ENCODE peak calls at places on chromosomes 13 and 19, in seven cellular contexts. T is fibroblast of pulmonary artery, N is glutamatergic neuron, O is fibroblast of mammary gland, U is AG04450, B is cardiac fibroblast, E is RWPE1. C is an unnamed sample.

GRCh38 chr13:38582133-38582532 is 104.7 kb upstream of the FREM2 start:
- DNase-seq in T (peak), N (no peak), O (peak), U (no peak), B (peak), E (peak), C (no peak)

GRCh38 chr19:8174706-8175105 is 25.3 kb upstream of the FBN3 start:
- DNase-seq in T (no peak), N (no peak), O (peak), U (no peak), B (no peak), E (peak), C (no peak)

GRCh38 chr19:42052241-42052863 is 17.7 kb downstream of the GRIK5 start:
- DNase-seq in T (no peak), N (peak), O (no peak), U (no peak), B (no peak), E (no peak), C (no peak)

GRCh38 chr13:43953370-43953769 is 73.7 kb downstream of the LACC1 start:
- DNase-seq in T (no peak), N (no peak), O (no peak), U (no peak), B (no peak), E (peak), C (no peak)

GRCh38 chr19:40192758-40193586 is 1.7 kb downstream of the MAP3K10 start:
- DNase-seq in T (no peak), N (no peak), O (no peak), U (no peak), B (no peak), E (no peak), C (no peak)

GRCh38 chr19:49145485-49146407 is 9.4 kb downstream of the HRC start:
- DNase-seq in T (peak), N (peak), O (peak), U (no peak), B (peak), E (peak), C (peak)

GRCh38 chr13:24911135-24911524 is 147.2 kb downstream of the RNF17 start:
- DNase-seq in T (peak), N (no peak), O (peak), U (no peak), B (peak), E (peak), C (no peak)

GRCh38 chr13:62696490-62696889 is 1280.8 kb upstream of the PCDH20 start:
- DNase-seq in T (no peak), N (no peak), O (no peak), U (no peak), B (no peak), E (no peak), C (no peak)

GRCh38 chr13:95447766-95448165 is 104.8 kb upstream of the CLDN10 start:
- DNase-seq in T (no peak), N (no peak), O (no peak), U (no peak), B (no peak), E (no peak), C (no peak)

GRCh38 chr13:27827646-27828045 is 35.4 kb downstream of the GSX1 start:
- DNase-seq in T (no peak), N (no peak), O (no peak), U (no peak), B (no peak), E (no peak), C (no peak)

GRCh38 chr19:52786078-52786463 is 520 bp downstream of the ZNF600 start:
- DNase-seq in T (no peak), N (peak), O (no peak), U (no peak), B (no peak), E (peak), C (no peak)

GRCh38 chr13:113862766-113863510 is 938 bp downstream of the GAS6 start:
- DNase-seq in T (peak), N (peak), O (no peak), U (no peak), B (peak), E (peak), C (no peak)

GRCh38 chr13:33182729-33183128 is 102.8 kb downstream of the STARD13 start:
- DNase-seq in T (no peak), N (peak), O (no peak), U (no peak), B (no peak), E (no peak), C (no peak)

GRCh38 chr13:101019126-101019525 is 344.5 kb upstream of the TMTC4 start:
- DNase-seq in T (no peak), N (no peak), O (peak), U (no peak), B (no peak), E (no peak), C (no peak)

GRCh38 chr19:5434351-5434917 is 20.8 kb upstream of the ZNRF4 start:
- DNase-seq in T (no peak), N (no peak), O (no peak), U (no peak), B (no peak), E (no peak), C (no peak)

GRCh38 chr13:109600078-109600477 is 186.3 kb downstream of the IRS2 start:
- DNase-seq in T (no peak), N (no peak), O (no peak), U (no peak), B (no peak), E (no peak), C (no peak)

GRCh38 chr13:75365724-75366173 is 116.2 kb downstream of the TBC1D4 start:
- DNase-seq in T (peak), N (no peak), O (peak), U (peak), B (peak), E (peak), C (no peak)

GRCh38 chr13:95212962-95213850 is 88.0 kb downstream of the ABCC4 start:
- DNase-seq in T (no peak), N (no peak), O (no peak), U (no peak), B (no peak), E (no peak), C (no peak)

GRCh38 chr19:47512183-47512947 is 2.5 kb downstream of the NAPA start:
- DNase-seq in T (peak), N (no peak), O (peak), U (no peak), B (peak), E (no peak), C (no peak)

GRCh38 chr13:44223785-44224432 is 149.7 kb upstream of the SERP2 start:
- DNase-seq in T (no peak), N (no peak), O (no peak), U (no peak), B (no peak), E (no peak), C (no peak)

GRCh38 chr19:32580901-32581703 is at the start of gene PDCD5:
- DNase-seq in T (peak), N (peak), O (peak), U (peak), B (peak), E (peak), C (peak)

GRCh38 chr13:92838786-92839185 is 387.8 kb upstream of the GPC6 start:
- DNase-seq in T (peak), N (no peak), O (peak), U (peak), B (peak), E (peak), C (no peak)

GRCh38 chr13:23560571-23561089 is 9.6 kb upstream of the TNFRSF19 start:
- DNase-seq in T (no peak), N (no peak), O (no peak), U (no peak), B (no peak), E (no peak), C (no peak)

GRCh38 chr13:23567792-23568480 is 2.3 kb upstream of the TNFRSF19 start:
- DNase-seq in T (no peak), N (peak), O (no peak), U (no peak), B (no peak), E (no peak), C (no peak)

GRCh38 chr13:23561261-23561660 is 9.0 kb upstream of the TNFRSF19 start:
- DNase-seq in T (no peak), N (no peak), O (no peak), U (no peak), B (no peak), E (no peak), C (no peak)

GRCh38 chr13:23558675-23559536 is 11.3 kb upstream of the TNFRSF19 start:
- DNase-seq in T (peak), N (no peak), O (peak), U (peak), B (peak), E (peak), C (no peak)

DNA sequence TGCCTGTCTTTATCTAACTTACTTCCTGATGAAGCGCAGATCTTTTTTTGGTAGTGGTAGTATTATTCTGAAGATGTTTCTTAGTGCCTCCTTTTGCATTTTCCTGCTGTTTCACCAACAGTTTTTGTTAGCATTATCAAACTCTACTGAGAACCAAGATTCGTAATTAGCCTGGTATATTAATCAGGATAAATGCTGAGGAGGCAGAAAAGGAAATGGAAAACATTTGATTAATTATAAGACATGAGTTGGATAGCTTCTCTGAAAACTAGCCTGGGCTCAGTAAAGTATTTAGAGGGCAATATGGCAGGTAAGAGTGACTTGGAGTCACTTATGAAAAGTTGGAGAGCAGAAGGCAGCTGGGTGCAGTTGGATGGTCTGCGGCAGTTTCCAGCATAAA is 7.1 kb upstream of the TNFRSF19 start:
- DNase-seq in T (no peak), N (no peak), O (no peak), U (no peak), B (no peak), E (no peak), C (no peak)
- TF ChIP-seq CTCF in T (no peak), N (no peak), O (no peak), U (no peak), B (no peak), E (no peak), C (no peak)

GRCh38 chr19:56748443-56748842 is 76.9 kb upstream of the ZNF835 start:
- DNase-seq in T (peak), N (no peak), O (peak), U (no peak), B (peak), E (no peak), C (no peak)
- TF ChIP-seq CTCF in T (no peak), N (peak), O (peak), U (no peak), B (peak), E (no peak), C (peak)

DNA sequence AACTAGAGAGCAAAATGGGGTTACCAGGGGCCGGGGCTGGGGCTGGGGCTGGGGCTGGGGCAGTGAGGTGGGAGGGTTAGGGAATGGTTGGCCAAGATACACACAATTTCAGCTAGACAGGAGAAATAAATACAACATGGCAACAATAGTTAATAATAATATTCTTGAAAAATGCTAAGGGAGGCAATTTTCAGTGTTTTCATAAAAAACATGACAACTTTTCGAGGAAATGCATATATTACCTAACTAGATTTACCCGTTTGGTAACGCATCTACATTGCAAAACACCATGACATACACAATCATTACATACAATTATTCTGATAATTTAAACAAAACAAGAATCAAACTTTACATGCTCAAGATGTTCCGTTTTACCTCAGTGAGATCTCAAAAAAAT is 12.2 kb downstream of the RFPL4AL1 start:
- DNase-seq in T (no peak), N (no peak), O (no peak), U (no peak), B (no peak), E (no peak), C (no peak)
- TF ChIP-seq CTCF in T (no peak), N (no peak), O (no peak), U (no peak), B (no peak), E (no peak), C (no peak)

GRCh38 chr19:23287620-23288019 is 37.4 kb upstream of the ZNF724 start:
- DNase-seq in T (no peak), N (no peak), O (no peak), U (no peak), B (no peak), E (no peak), C (no peak)

GRCh38 chr19:23281663-23282276 is 31.6 kb upstream of the ZNF724 start:
- DNase-seq in T (no peak), N (no peak), O (no peak), U (no peak), B (no peak), E (no peak), C (no peak)

GRCh38 chr19:23283925-23284324 is 33.7 kb upstream of the ZNF724 start:
- DNase-seq in T (peak), N (peak), O (peak), U (no peak), B (peak), E (no peak), C (no peak)

GRCh38 chr19:23286477-23286876 is 36.3 kb upstream of the ZNF724 start:
- DNase-seq in T (no peak), N (no peak), O (no peak), U (no peak), B (no peak), E (no peak), C (no peak)

DNA sequence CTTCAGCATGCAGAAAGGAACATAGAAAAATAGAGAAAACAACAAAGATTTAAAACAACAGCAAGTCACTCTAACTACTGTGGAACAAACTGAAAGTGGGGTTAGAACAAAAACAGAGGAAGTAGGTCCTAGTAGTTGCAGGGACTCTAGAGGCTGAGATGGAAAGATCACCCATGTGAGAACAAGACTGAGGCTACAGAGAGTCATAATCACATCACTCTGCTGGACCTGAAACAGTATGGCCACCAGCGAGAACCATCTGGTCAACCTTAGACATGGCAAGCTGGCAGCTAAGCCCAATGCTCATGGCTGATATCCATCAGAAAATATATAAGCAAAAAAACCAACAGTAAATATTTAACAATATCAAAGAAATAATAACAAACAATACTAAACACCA is 35.8 kb upstream of the ZNF724 start:
- DNase-seq in T (no peak), N (no peak), O (no peak), U (no peak), B (no peak), E (no peak), C (no peak)
- TF ChIP-seq CTCF in T (no peak), N (no peak), O (no peak), U (no peak), B (no peak), E (no peak), C (no peak)

GRCh38 chr19:489418-490196 is 6.7 kb upstream of the MADCAM1 start:
- DNase-seq in T (peak), N (peak), O (peak), U (no peak), B (peak), E (no peak), C (peak)

GRCh38 chr19:492091-492531 is 4.2 kb upstream of the MADCAM1 start:
- DNase-seq in T (no peak), N (peak), O (no peak), U (no peak), B (no peak), E (no peak), C (no peak)

GRCh38 chr19:491146-491741 is 5.0 kb upstream of the MADCAM1 start:
- DNase-seq in T (peak), N (peak), O (no peak), U (no peak), B (peak), E (no peak), C (no peak)

GRCh38 chr19:485583-486236 is 10.6 kb upstream of the MADCAM1 start:
- DNase-seq in T (no peak), N (peak), O (peak), U (no peak), B (peak), E (no peak), C (no peak)

DNA sequence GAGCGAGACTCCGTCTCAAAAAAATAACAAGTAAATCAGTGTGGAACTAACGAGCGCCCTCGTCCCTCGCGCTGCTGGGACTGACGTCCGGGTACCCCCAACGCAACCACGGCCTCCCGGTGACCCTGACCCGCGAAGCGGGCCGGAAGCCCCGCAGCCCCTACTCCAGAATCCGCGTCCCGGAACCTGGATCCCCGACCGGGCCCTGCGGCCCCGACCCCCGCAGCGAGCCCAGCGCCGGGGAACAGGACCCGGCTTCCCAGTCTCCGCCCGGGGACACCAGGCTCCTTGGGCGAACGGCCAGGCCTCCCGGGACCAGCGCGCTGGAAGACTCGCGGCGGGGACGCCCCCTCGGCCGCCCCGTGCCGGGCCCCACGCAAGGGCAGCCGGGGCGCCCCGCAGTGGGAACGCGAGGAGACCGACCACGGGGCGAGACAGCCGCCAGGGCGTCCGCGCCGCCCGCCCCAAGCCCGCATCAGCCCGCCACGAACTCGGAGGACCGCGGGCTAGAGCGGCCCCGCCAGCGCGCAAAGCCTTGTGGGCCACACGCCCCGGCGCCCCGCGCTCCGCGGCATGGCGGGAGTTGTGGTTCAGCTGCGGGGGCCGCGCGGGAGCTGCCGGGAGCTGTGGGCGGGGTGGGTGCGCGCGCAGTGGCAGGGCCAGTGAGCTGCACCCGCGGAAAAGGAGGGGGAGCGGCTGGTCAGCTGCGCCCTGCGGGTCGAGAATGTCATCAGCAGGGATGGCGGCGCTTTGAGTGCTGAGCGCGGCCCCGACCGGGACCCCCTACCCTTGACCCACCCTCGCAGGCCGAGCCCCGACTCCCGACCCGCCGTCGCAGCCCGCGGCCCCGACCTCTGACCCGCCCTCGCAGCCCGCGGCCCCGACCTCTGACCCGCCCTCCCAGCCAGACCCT is 7.5 kb upstream of the MADCAM1 start:
- DNase-seq in T (peak), N (peak), O (peak), U (peak), B (peak), E (peak), C (peak)
- TF ChIP-seq CTCF in T (no peak), N (no peak), O (no peak), U (no peak), B (no peak), E (no peak), C (no peak)

GRCh38 chr13:111286162-111286561 is 34.3 kb upstream of the TEX29 start:
- DNase-seq in T (no peak), N (no peak), O (no peak), U (no peak), B (no peak), E (no peak), C (no peak)

GRCh38 chr13:111283991-111284390 is 36.5 kb upstream of the TEX29 start:
- DNase-seq in T (no peak), N (no peak), O (no peak), U (no peak), B (no peak), E (no peak), C (no peak)

GRCh38 chr13:111283457-111283856 is 37.0 kb upstream of the TEX29 start:
- DNase-seq in T (no peak), N (no peak), O (no peak), U (no peak), B (no peak), E (no peak), C (no peak)

GRCh38 chr13:111282997-111283396 is 37.4 kb upstream of the TEX29 start:
- DNase-seq in T (no peak), N (no peak), O (no peak), U (no peak), B (no peak), E (no peak), C (no peak)

DNA sequence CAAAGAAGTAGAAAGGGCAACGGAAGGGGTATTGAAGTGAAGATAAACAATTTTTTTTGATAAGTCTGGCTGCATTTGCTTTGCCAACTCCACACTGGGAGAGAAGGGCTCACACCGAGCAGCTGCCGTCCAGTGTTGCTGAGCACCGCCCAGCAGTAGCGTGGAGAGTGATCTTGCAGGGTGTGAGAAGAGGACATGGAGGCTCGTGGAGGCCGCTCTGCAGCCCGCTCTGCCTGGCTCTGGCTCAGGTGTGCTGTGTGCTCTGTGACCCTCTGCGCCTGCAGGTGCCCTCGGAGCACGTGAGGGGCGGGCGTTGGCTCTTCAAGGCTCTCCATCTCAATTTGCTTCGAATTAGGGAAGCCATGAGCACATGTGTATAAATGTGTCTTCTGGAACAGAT is 35.9 kb upstream of the TEX29 start:
- DNase-seq in T (no peak), N (no peak), O (no peak), U (no peak), B (no peak), E (no peak), C (no peak)
- TF ChIP-seq CTCF in T (no peak), N (no peak), O (no peak), U (no peak), B (no peak), E (no peak), C (no peak)